ENCODE peak calls at places on chromosome 7, in ten cellular contexts. One of them, this sample, is unnamed.

GRCh38 chr7:65264258-65264657 is 109.4 kb upstream of the ZNF92 start:
- DNase-seq in uterus: no peak
- DNase-seq in body of pancreas: no peak
- DNase-seq in breast epithelium: no peak
- DNase-seq in GM23338: no peak
- DNase-seq in lower lobe of right lung: peak
- DNase-seq in left lung: no peak
- DNase-seq in epithelial cell of esophagus: no peak
- DNase-seq in esophagus squamous epithelium: no peak
- DNase-seq in astrocyte of the spinal cord: no peak
- DNase-seq in this sample: no peak

GRCh38 chr7:885893-886625 is 9.7 kb downstream of the GET4 start:
- DNase-seq in uterus: no peak
- DNase-seq in body of pancreas: no peak
- DNase-seq in breast epithelium: no peak
- DNase-seq in GM23338: no peak
- DNase-seq in lower lobe of right lung: peak
- DNase-seq in left lung: peak
- DNase-seq in epithelial cell of esophagus: no peak
- DNase-seq in esophagus squamous epithelium: no peak
- DNase-seq in astrocyte of the spinal cord: no peak
- DNase-seq in this sample: no peak

GRCh38 chr7:97020601-97021442 is 3.8 kb downstream of the DLX5 start:
- DNase-seq in uterus: no peak
- DNase-seq in body of pancreas: no peak
- DNase-seq in breast epithelium: no peak
- DNase-seq in GM23338: peak
- DNase-seq in lower lobe of right lung: no peak
- DNase-seq in left lung: peak
- DNase-seq in epithelial cell of esophagus: no peak
- DNase-seq in esophagus squamous epithelium: no peak
- DNase-seq in astrocyte of the spinal cord: no peak
- DNase-seq in this sample: no peak

GRCh38 chr7:18402488-18403183 is 92.9 kb upstream of the HDAC9 start:
- DNase-seq in uterus: no peak
- DNase-seq in body of pancreas: no peak
- DNase-seq in breast epithelium: no peak
- DNase-seq in GM23338: no peak
- DNase-seq in lower lobe of right lung: no peak
- DNase-seq in left lung: no peak
- DNase-seq in epithelial cell of esophagus: peak
- DNase-seq in esophagus squamous epithelium: no peak
- DNase-seq in astrocyte of the spinal cord: peak
- DNase-seq in this sample: no peak

GRCh38 chr7:98133621-98134266 is 27.1 kb downstream of the LMTK2 start:
- DNase-seq in uterus: no peak
- DNase-seq in body of pancreas: no peak
- DNase-seq in breast epithelium: no peak
- DNase-seq in GM23338: no peak
- DNase-seq in lower lobe of right lung: no peak
- DNase-seq in left lung: no peak
- DNase-seq in epithelial cell of esophagus: peak
- DNase-seq in esophagus squamous epithelium: no peak
- DNase-seq in astrocyte of the spinal cord: peak
- DNase-seq in this sample: no peak

GRCh38 chr7:22173884-22174573 is 182.9 kb downstream of the RAPGEF5 start:
- DNase-seq in uterus: no peak
- DNase-seq in body of pancreas: no peak
- DNase-seq in breast epithelium: no peak
- DNase-seq in GM23338: no peak
- DNase-seq in lower lobe of right lung: no peak
- DNase-seq in left lung: no peak
- DNase-seq in epithelial cell of esophagus: peak
- DNase-seq in esophagus squamous epithelium: no peak
- DNase-seq in astrocyte of the spinal cord: no peak
- DNase-seq in this sample: no peak

GRCh38 chr7:21412953-21413352 is 14.9 kb upstream of the SP4 start:
- DNase-seq in uterus: no peak
- DNase-seq in body of pancreas: no peak
- DNase-seq in breast epithelium: no peak
- DNase-seq in GM23338: no peak
- DNase-seq in lower lobe of right lung: no peak
- DNase-seq in left lung: no peak
- DNase-seq in epithelial cell of esophagus: no peak
- DNase-seq in esophagus squamous epithelium: no peak
- DNase-seq in astrocyte of the spinal cord: no peak
- DNase-seq in this sample: no peak

GRCh38 chr7:107834401-107834800 is 31.4 kb upstream of the SLC26A3 start:
- DNase-seq in uterus: no peak
- DNase-seq in body of pancreas: no peak
- DNase-seq in breast epithelium: no peak
- DNase-seq in GM23338: no peak
- DNase-seq in lower lobe of right lung: no peak
- DNase-seq in left lung: no peak
- DNase-seq in epithelial cell of esophagus: no peak
- DNase-seq in esophagus squamous epithelium: no peak
- DNase-seq in astrocyte of the spinal cord: no peak
- DNase-seq in this sample: no peak

GRCh38 chr7:111012152-111012551 is 78.8 kb upstream of the LRRN3 start:
- DNase-seq in uterus: no peak
- DNase-seq in body of pancreas: no peak
- DNase-seq in breast epithelium: no peak
- DNase-seq in GM23338: no peak
- DNase-seq in lower lobe of right lung: no peak
- DNase-seq in left lung: no peak
- DNase-seq in epithelial cell of esophagus: peak
- DNase-seq in esophagus squamous epithelium: no peak
- DNase-seq in astrocyte of the spinal cord: no peak
- DNase-seq in this sample: no peak

GRCh38 chr7:1639578-1640175 is 30.4 kb upstream of the ELFN1 start:
- DNase-seq in uterus: no peak
- DNase-seq in body of pancreas: no peak
- DNase-seq in breast epithelium: no peak
- DNase-seq in GM23338: no peak
- DNase-seq in lower lobe of right lung: peak
- DNase-seq in left lung: no peak
- DNase-seq in epithelial cell of esophagus: no peak
- DNase-seq in esophagus squamous epithelium: no peak
- DNase-seq in astrocyte of the spinal cord: no peak
- DNase-seq in this sample: no peak

GRCh38 chr7:4882169-4882741 is 1.3 kb downstream of the RADIL start:
- DNase-seq in uterus: peak
- DNase-seq in body of pancreas: peak
- DNase-seq in breast epithelium: peak
- DNase-seq in GM23338: peak
- DNase-seq in lower lobe of right lung: peak
- DNase-seq in left lung: no peak
- DNase-seq in epithelial cell of esophagus: no peak
- DNase-seq in esophagus squamous epithelium: no peak
- DNase-seq in astrocyte of the spinal cord: peak
- DNase-seq in this sample: peak

GRCh38 chr7:35555934-35556333 is 139.0 kb downstream of the HERPUD2 start:
- DNase-seq in uterus: no peak
- DNase-seq in body of pancreas: no peak
- DNase-seq in breast epithelium: no peak
- DNase-seq in GM23338: no peak
- DNase-seq in lower lobe of right lung: no peak
- DNase-seq in left lung: no peak
- DNase-seq in epithelial cell of esophagus: peak
- DNase-seq in esophagus squamous epithelium: no peak
- DNase-seq in astrocyte of the spinal cord: peak
- DNase-seq in this sample: no peak

GRCh38 chr7:138981332-138982203 is at the start of gene KIAA1549:
- DNase-seq in uterus: peak
- DNase-seq in body of pancreas: peak
- DNase-seq in breast epithelium: peak
- DNase-seq in GM23338: peak
- DNase-seq in lower lobe of right lung: peak
- DNase-seq in left lung: peak
- DNase-seq in epithelial cell of esophagus: peak
- DNase-seq in esophagus squamous epithelium: no peak
- DNase-seq in astrocyte of the spinal cord: peak
- DNase-seq in this sample: no peak

GRCh38 chr7:97024209-97025129 is at the start of gene DLX5:
- DNase-seq in uterus: no peak
- DNase-seq in body of pancreas: no peak
- DNase-seq in breast epithelium: no peak
- DNase-seq in GM23338: peak
- DNase-seq in lower lobe of right lung: no peak
- DNase-seq in left lung: peak
- DNase-seq in epithelial cell of esophagus: peak
- DNase-seq in esophagus squamous epithelium: no peak
- DNase-seq in astrocyte of the spinal cord: no peak
- DNase-seq in this sample: peak

GRCh38 chr7:114481995-114482394 is 67.4 kb downstream of the FOXP2 start:
- DNase-seq in uterus: no peak
- DNase-seq in body of pancreas: no peak
- DNase-seq in breast epithelium: no peak
- DNase-seq in GM23338: no peak
- DNase-seq in lower lobe of right lung: no peak
- DNase-seq in left lung: no peak
- DNase-seq in epithelial cell of esophagus: peak
- DNase-seq in esophagus squamous epithelium: no peak
- DNase-seq in astrocyte of the spinal cord: peak
- DNase-seq in this sample: no peak

GRCh38 chr7:42017356-42017986 is 219.5 kb downstream of the GLI3 start:
- DNase-seq in uterus: no peak
- DNase-seq in body of pancreas: no peak
- DNase-seq in breast epithelium: no peak
- DNase-seq in GM23338: no peak
- DNase-seq in lower lobe of right lung: no peak
- DNase-seq in left lung: no peak
- DNase-seq in epithelial cell of esophagus: no peak
- DNase-seq in esophagus squamous epithelium: no peak
- DNase-seq in astrocyte of the spinal cord: no peak
- DNase-seq in this sample: no peak
- H3K4me3 ChIP-seq in uterus: no peak
- H3K4me3 ChIP-seq in body of pancreas: no peak
- H3K4me3 ChIP-seq in breast epithelium: no peak
- H3K4me3 ChIP-seq in GM23338: no peak
- H3K4me3 ChIP-seq in lower lobe of right lung: no peak
- H3K4me3 ChIP-seq in left lung: no peak
- H3K4me3 ChIP-seq in epithelial cell of esophagus: no peak
- H3K4me3 ChIP-seq in esophagus squamous epithelium: no peak
- H3K4me3 ChIP-seq in astrocyte of the spinal cord: no peak
- H3K4me3 ChIP-seq in this sample: no peak

DNA sequence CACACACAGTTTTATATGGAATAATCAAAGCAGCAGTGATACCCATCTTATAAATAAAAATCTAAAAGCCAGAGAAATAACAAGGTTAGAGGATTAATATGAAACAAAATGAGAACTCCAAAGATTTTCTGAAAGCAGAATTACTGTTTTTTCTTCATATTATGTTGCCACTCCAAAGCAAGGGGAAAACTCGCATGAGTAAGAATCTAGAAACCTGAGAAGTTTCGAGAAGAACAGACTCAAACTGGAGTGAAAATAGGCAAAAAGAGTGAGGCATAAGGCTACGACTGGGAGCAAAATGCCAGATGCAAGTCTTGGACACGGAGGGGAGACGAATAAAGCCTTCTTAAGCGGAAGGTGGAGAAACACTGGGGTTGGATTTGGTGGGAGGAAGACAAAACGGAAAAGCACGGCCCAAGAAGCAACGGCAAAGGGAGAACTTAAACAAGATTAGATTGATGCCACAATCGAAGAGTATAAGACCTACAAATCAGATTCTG is 923 bp downstream of the TNPO3 start:
- DNase-seq in uterus: no peak
- DNase-seq in body of pancreas: no peak
- DNase-seq in breast epithelium: no peak
- DNase-seq in GM23338: no peak
- DNase-seq in lower lobe of right lung: no peak
- DNase-seq in left lung: no peak
- DNase-seq in epithelial cell of esophagus: no peak
- DNase-seq in esophagus squamous epithelium: no peak
- DNase-seq in astrocyte of the spinal cord: peak
- DNase-seq in this sample: no peak
- H3K4me3 ChIP-seq in uterus: peak
- H3K4me3 ChIP-seq in body of pancreas: peak
- H3K4me3 ChIP-seq in breast epithelium: peak
- H3K4me3 ChIP-seq in GM23338: peak
- H3K4me3 ChIP-seq in lower lobe of right lung: peak
- H3K4me3 ChIP-seq in left lung: peak
- H3K4me3 ChIP-seq in epithelial cell of esophagus: peak
- H3K4me3 ChIP-seq in esophagus squamous epithelium: peak
- H3K4me3 ChIP-seq in astrocyte of the spinal cord: peak
- H3K4me3 ChIP-seq in this sample: peak

DNA sequence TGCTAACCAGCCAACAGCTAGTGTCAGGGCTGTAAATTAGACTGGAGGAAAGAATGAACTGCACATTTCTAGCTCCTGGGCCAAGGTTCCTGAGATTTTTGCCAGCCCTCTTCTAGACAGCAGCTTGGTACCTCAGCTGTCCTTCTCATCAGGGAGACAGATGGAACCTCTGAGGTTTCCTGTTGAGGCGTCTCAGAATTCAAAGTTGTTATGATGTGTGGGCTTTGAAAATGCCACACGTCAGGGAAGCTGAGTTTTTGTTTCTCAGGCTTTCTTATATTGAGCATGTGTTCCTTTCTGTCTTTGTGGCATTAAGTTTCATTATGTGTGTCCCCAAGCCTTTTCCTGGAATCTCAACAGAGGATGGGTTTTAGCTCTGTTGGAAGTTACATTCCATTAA is 736.6 kb downstream of the AUTS2 start:
- DNase-seq in uterus: no peak
- DNase-seq in body of pancreas: no peak
- DNase-seq in breast epithelium: no peak
- DNase-seq in GM23338: no peak
- DNase-seq in lower lobe of right lung: no peak
- DNase-seq in left lung: no peak
- DNase-seq in epithelial cell of esophagus: no peak
- DNase-seq in esophagus squamous epithelium: no peak
- DNase-seq in astrocyte of the spinal cord: no peak
- DNase-seq in this sample: no peak
- H3K4me3 ChIP-seq in uterus: no peak
- H3K4me3 ChIP-seq in body of pancreas: no peak
- H3K4me3 ChIP-seq in breast epithelium: no peak
- H3K4me3 ChIP-seq in GM23338: no peak
- H3K4me3 ChIP-seq in lower lobe of right lung: no peak
- H3K4me3 ChIP-seq in left lung: no peak
- H3K4me3 ChIP-seq in epithelial cell of esophagus: no peak
- H3K4me3 ChIP-seq in esophagus squamous epithelium: no peak
- H3K4me3 ChIP-seq in astrocyte of the spinal cord: no peak
- H3K4me3 ChIP-seq in this sample: no peak

DNA sequence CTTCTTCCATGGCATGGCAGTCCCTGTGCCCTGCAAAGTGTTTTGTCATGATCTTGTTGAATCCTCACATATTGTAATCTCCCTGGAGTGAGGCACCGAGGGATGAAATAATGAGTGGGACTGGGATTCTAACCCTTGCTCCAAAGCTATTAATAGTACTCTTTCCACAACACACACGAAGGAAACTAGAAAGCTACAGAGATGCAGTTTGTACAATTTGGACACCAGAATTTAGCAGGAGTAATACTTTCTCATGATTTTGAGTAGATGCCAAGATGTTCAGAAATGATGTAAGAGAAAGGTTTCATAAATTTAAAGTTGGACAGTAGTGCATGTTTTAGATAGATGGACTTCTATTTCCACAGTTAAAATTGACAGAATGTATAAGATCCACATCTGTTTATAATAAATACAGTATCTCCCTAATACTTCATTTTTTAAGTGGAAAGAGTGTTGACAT is 46.4 kb downstream of the PRR15 start:
- DNase-seq in uterus: no peak
- DNase-seq in body of pancreas: no peak
- DNase-seq in breast epithelium: no peak
- DNase-seq in GM23338: no peak
- DNase-seq in lower lobe of right lung: no peak
- DNase-seq in left lung: no peak
- DNase-seq in epithelial cell of esophagus: no peak
- DNase-seq in esophagus squamous epithelium: no peak
- DNase-seq in astrocyte of the spinal cord: no peak
- DNase-seq in this sample: no peak
- H3K4me3 ChIP-seq in uterus: no peak
- H3K4me3 ChIP-seq in body of pancreas: no peak
- H3K4me3 ChIP-seq in breast epithelium: no peak
- H3K4me3 ChIP-seq in GM23338: no peak
- H3K4me3 ChIP-seq in lower lobe of right lung: no peak
- H3K4me3 ChIP-seq in left lung: no peak
- H3K4me3 ChIP-seq in epithelial cell of esophagus: no peak
- H3K4me3 ChIP-seq in esophagus squamous epithelium: no peak
- H3K4me3 ChIP-seq in astrocyte of the spinal cord: no peak
- H3K4me3 ChIP-seq in this sample: no peak

This sample was measured in lower leg skin.